ENCODE peak calls at places on chromosomes 4 and X, in four cellular contexts. One of them, this sample, is unnamed.

GRCh38 chr4:532588-533317 is 33.7 kb downstream of the PIGG start:
- DNase-seq in CD4-positive, CD25-positive, alpha-beta regulatory T cell: no peak
- DNase-seq in activated T-cell treated with anti-CD3 and anti-CD28 coated beads for 24 hours: no peak
- DNase-seq in globus pallidus: no peak
- DNase-seq in this sample: no peak

GRCh38 chrX:143500751-143501150 is 16.5 kb downstream of the SPANXN3 start:
- DNase-seq in CD4-positive, CD25-positive, alpha-beta regulatory T cell: no peak
- DNase-seq in activated T-cell treated with anti-CD3 and anti-CD28 coated beads for 24 hours: no peak
- DNase-seq in globus pallidus: no peak
- DNase-seq in this sample: no peak

GRCh38 chr4:176879370-176880116 is 86.8 kb upstream of the VEGFC start:
- DNase-seq in CD4-positive, CD25-positive, alpha-beta regulatory T cell: no peak
- DNase-seq in activated T-cell treated with anti-CD3 and anti-CD28 coated beads for 24 hours: no peak
- DNase-seq in globus pallidus: no peak
- DNase-seq in this sample: no peak

GRCh38 chr4:24274401-24275035 is 309.8 kb downstream of the DHX15 start:
- DNase-seq in CD4-positive, CD25-positive, alpha-beta regulatory T cell: no peak
- DNase-seq in activated T-cell treated with anti-CD3 and anti-CD28 coated beads for 24 hours: no peak
- DNase-seq in globus pallidus: no peak
- DNase-seq in this sample: no peak

GRCh38 chr4:77220841-77221613 is 64.0 kb downstream of the CCNG2 start:
- DNase-seq in CD4-positive, CD25-positive, alpha-beta regulatory T cell: no peak
- DNase-seq in activated T-cell treated with anti-CD3 and anti-CD28 coated beads for 24 hours: no peak
- DNase-seq in globus pallidus: no peak
- DNase-seq in this sample: no peak

GRCh38 chrX:108537005-108537404 is 97.4 kb downstream of the COL4A5 start:
- DNase-seq in CD4-positive, CD25-positive, alpha-beta regulatory T cell: no peak
- DNase-seq in activated T-cell treated with anti-CD3 and anti-CD28 coated beads for 24 hours: no peak
- DNase-seq in globus pallidus: peak
- DNase-seq in this sample: no peak

GRCh38 chr4:54676062-54676461 is 18.3 kb downstream of the KIT start:
- DNase-seq in CD4-positive, CD25-positive, alpha-beta regulatory T cell: no peak
- DNase-seq in activated T-cell treated with anti-CD3 and anti-CD28 coated beads for 24 hours: no peak
- DNase-seq in globus pallidus: no peak
- DNase-seq in this sample: no peak

GRCh38 chr4:110359076-110359475 is 116.9 kb upstream of the ENPEP start:
- DNase-seq in CD4-positive, CD25-positive, alpha-beta regulatory T cell: no peak
- DNase-seq in activated T-cell treated with anti-CD3 and anti-CD28 coated beads for 24 hours: no peak
- DNase-seq in globus pallidus: no peak
- DNase-seq in this sample: no peak

This sample was measured in nucleus accumbens.